ENCODE peak calls at places on chromosome X, in five cellular contexts. E, W, S, G and F are unnamed samples.

GRCh38 chrX:135477576-135477975 is 42.9 kb upstream of the INTS6L start:
- DNase-seq in S (no peak), G (peak), W (peak), E (peak), F (peak)

GRCh38 chrX:134676440-134676839 is 18.2 kb upstream of the PLAC1 start:
- DNase-seq in G (no peak), S (no peak), E (no peak), W (no peak), F (no peak)

GRCh38 chrX:84186603-84187358 is 1.2 kb downstream of the RPS6KA6 start:
- DNase-seq in E (no peak), G (no peak), S (no peak), W (no peak), F (no peak)

GRCh38 chrX:49019050-49019449 is 17.0 kb upstream of the GRIPAP1 start:
- DNase-seq in E (no peak), G (no peak), S (no peak), W (no peak), F (no peak)

GRCh38 chrX:16160729-16161128 is 6.6 kb upstream of the MAGEB17 start:
- DNase-seq in S (no peak), W (peak), G (no peak), E (no peak), F (peak)

GRCh38 chrX:3713937-3714434 is 537 bp upstream of the PRKX start:
- DNase-seq in W (no peak), G (no peak), S (no peak), E (no peak), F (no peak)

GRCh38 chrX:81120936-81121351 is 80.8 kb downstream of the HMGN5 start:
- DNase-seq in E (peak), S (peak), W (peak), G (no peak), F (no peak)

GRCh38 chrX:82218361-82218760 is 1016.5 kb downstream of the SH3BGRL start:
- DNase-seq in S (peak), E (peak), W (peak), G (no peak), F (no peak)

GRCh38 chrX:131067216-131067615 is 9.1 kb downstream of the ARHGAP36 start:
- DNase-seq in G (no peak), S (no peak), W (no peak), E (no peak), F (no peak)

GRCh38 chrX:46319750-46320149 is 225.5 kb downstream of the ZNF674 start:
- DNase-seq in E (no peak), W (peak), S (no peak), G (no peak), F (no peak)

GRCh38 chrX:77622672-77623071 is 163.3 kb downstream of the ATRX start:
- DNase-seq in E (no peak), G (no peak), W (no peak), S (no peak), F (no peak)

GRCh38 chrX:51336584-51336983 is 4.0 kb downstream of the NUDT10 start:
- DNase-seq in G (no peak), E (peak), W (peak), S (no peak), F (peak)

GRCh38 chrX:149491812-149492211 is 13.3 kb downstream of the IDS start:
- DNase-seq in G (no peak), E (no peak), W (peak), S (no peak), F (no peak)

GRCh38 chrX:31333181-31333831 is 261.5 kb upstream of the FTHL17 start:
- DNase-seq in S (no peak), G (no peak), E (no peak), W (no peak), F (no peak)

GRCh38 chrX:79146552-79147390 is 2.3 kb downstream of the GPR174 start:
- DNase-seq in W (no peak), G (no peak), E (no peak), S (peak), F (no peak)

GRCh38 chrX:136572030-136572429 is 40.0 kb downstream of the VGLL1 start:
- DNase-seq in W (no peak), E (no peak), S (no peak), G (no peak), F (no peak)

GRCh38 chrX:45801554-45801953 is 600.9 kb upstream of the DIPK2B start:
- DNase-seq in W (no peak), E (no peak), G (no peak), S (no peak), F (no peak)

GRCh38 chrX:57951666-57952319 is 41.5 kb upstream of the ZXDA start:
- DNase-seq in W (no peak), E (no peak), G (no peak), S (no peak), F (no peak)

GRCh38 chrX:18075603-18076002 is 145.1 kb downstream of the BEND2 start:
- DNase-seq in G (no peak), W (no peak), S (no peak), E (no peak), F (no peak)

GRCh38 chrX:1448793-1449580 is 3.7 kb downstream of the ASMTL start:
- DNase-seq in W (no peak), G (no peak), S (no peak), E (no peak), F (no peak)

GRCh38 chrX:136781180-136781797 is 557 bp upstream of the ARHGEF6 start:
- DNase-seq in S (no peak), W (no peak), E (no peak), G (no peak), F (no peak)

GRCh38 chrX:2373615-2374014 is 127.2 kb downstream of the DHRSX start:
- DNase-seq in E (no peak), G (no peak), S (no peak), W (no peak), F (no peak)

GRCh38 chrX:130280901-130281300 is 12.2 kb upstream of the ZNF280C start:
- DNase-seq in W (no peak), S (no peak), G (no peak), E (no peak), F (no peak)

GRCh38 chrX:72714471-72714916 is 388 bp upstream of the PHKA1 start:
- DNase-seq in E (no peak), W (peak), S (no peak), G (peak), F (peak)

GRCh38 chrX:19846995-19847790 is 40.2 kb downstream of the SH3KBP1 start:
- DNase-seq in W (no peak), E (peak), S (no peak), G (peak), F (no peak)

GRCh38 chrX:153956044-153956907 is 11.8 kb upstream of the RENBP start:
- DNase-seq in W (no peak), S (no peak), E (no peak), G (no peak), F (no peak)

GRCh38 chrX:48972214-48973164 is 845 bp upstream of the KCND1 start:
- DNase-seq in S (no peak), E (peak), W (peak), G (no peak), F (peak)

GRCh38 chrX:98029861-98030260 is 1146.2 kb downstream of the RPA4 start:
- DNase-seq in E (no peak), S (no peak), G (no peak), W (no peak), F (no peak)

GRCh38 chrX:98028691-98029090 is 1145.0 kb downstream of the RPA4 start:
- DNase-seq in G (no peak), E (no peak), W (no peak), S (no peak), F (no peak)
- TF ChIP-seq ATF3 in G (no peak), E (no peak), W (no peak), S (no peak), F (no peak)

GRCh38 chrX:115013705-115014104 is 3.7 kb downstream of the IL13RA2 start:
- DNase-seq in W (no peak), E (no peak), G (no peak), S (no peak), F (no peak)
- TF ChIP-seq SIN3A in W (no peak), E (no peak), G (no peak), S (no peak), F (no peak)

GRCh38 chrX:69307029-69307428 is 141.8 kb upstream of the PJA1 start:
- DNase-seq in W (no peak), G (no peak), E (no peak), S (no peak), F (no peak)

GRCh38 chrX:69306063-69306404 is 140.8 kb upstream of the PJA1 start:
- DNase-seq in S (no peak), E (no peak), G (no peak), W (no peak), F (no peak)

GRCh38 chrX:69307736-69308135 is 142.5 kb upstream of the PJA1 start:
- DNase-seq in E (no peak), G (peak), W (no peak), S (no peak), F (no peak)

GRCh38 chrX:69312141-69312670 is 147.0 kb upstream of the PJA1 start:
- DNase-seq in W (no peak), E (no peak), S (no peak), G (no peak), F (no peak)

DNA sequence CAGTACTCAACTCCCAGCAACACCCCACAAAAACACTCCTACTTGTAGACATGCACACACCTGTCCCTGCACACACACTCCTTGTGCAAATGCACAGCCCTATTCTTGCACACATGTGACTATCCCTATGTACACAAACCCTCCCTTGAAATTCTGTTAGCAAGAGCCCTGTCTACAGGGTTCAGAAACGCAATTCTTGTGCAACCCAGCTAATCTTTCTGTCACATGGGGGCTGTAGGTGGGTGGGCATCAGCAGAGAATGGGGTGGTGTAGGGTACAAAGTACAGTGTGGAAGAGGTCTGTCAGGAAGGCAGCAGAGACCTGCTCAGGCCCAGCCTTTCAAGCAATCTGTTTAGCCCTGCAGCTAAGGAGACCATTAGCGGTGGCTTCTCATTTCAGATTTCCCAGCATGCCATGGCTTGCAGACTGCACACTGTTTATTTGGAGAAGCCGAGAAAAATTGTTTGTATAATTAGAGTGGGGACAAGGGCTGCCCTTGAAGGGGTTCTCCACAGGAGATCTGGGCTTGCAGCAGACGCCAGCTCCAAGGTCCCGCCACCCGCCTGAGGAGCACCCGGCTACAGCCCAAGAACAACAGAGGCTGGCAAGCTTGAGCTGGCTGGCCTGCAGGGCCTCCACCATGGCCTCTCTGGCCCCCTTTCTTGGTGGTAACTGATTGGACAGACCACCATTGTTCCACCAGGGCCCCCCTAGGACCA is 144.0 kb upstream of the PJA1 start:
- DNase-seq in S (no peak), E (no peak), W (peak), G (no peak), F (no peak)
- H2AFZ ChIP-seq in S (no peak), E (no peak), W (no peak), G (no peak), F (no peak)

DNA sequence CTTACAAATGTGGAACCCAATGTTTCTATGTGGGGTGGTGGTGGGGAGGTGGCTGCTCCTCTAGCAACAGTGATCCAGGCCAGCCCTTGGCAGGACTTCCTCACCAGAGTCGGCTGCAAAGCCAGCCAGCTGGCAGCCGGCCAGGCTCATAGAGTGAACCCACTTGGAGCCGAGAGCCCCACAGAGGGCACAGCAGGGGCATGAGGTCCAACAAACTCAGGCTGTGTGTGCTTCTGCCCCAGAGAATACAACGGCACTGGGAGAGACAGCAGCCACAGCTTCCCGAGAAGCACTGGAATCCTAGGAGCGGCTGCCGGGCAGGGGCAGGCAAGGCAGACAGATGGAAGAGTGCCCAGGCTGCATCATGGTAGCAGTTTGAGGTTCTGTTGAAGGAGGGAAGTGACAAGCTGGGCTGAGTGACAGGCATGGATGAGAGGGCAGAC is 23.5 kb upstream of the SOWAHD start:
- DNase-seq in W (no peak), G (no peak), S (no peak), E (no peak), F (no peak)
- TF ChIP-seq ATF3 in W (no peak), G (no peak), S (no peak), E (no peak), F (no peak)

GRCh38 chrX:151082077-151082948 is 94.1 kb upstream of the GPR50 start:
- DNase-seq in G (peak), E (peak), S (no peak), W (peak), F (peak)
- TF ChIP-seq SIN3A in G (no peak), E (no peak), S (no peak), W (no peak), F (no peak)